ENCODE peak calls at places on chromosomes 2 and 18, in five cellular contexts. G, V, D, Y and X are unnamed samples.

GRCh38 chr2:147756103-147756502 is 88.7 kb upstream of the ACVR2A start:
- DNase-seq in Y (no peak), V (no peak), D (no peak), G (no peak), X (no peak)

GRCh38 chr2:97935719-97936161 is 60.0 kb downstream of the TMEM131 start:
- DNase-seq in D (no peak), Y (no peak), G (peak; percentile 88), V (no peak), X (peak; percentile 78)

GRCh38 chr2:32058130-32058529 is 5.2 kb upstream of the SPAST start:
- DNase-seq in V (no peak), G (peak; percentile 13), Y (no peak), D (no peak), X (peak; percentile 65)

GRCh38 chr2:173749315-173749714 is 215.9 kb downstream of the SP3 start:
- DNase-seq in D (no peak), V (no peak), G (peak; percentile 36), Y (no peak), X (peak; percentile 54)

GRCh38 chr2:162107361-162107901 is 33.4 kb upstream of the DPP4 start:
- DNase-seq in Y (no peak), V (no peak), G (no peak), D (no peak), X (no peak)

GRCh38 chr18:911025-911424 is 6.4 kb downstream of the ADCYAP1 start:
- DNase-seq in V (no peak), G (no peak), D (no peak), Y (no peak), X (no peak)

GRCh38 chr2:113831156-113831555 is 58.7 kb upstream of the ACTR3 start:
- DNase-seq in V (no peak), Y (no peak), G (peak; percentile 64), D (no peak), X (peak; percentile 59)

GRCh38 chr18:9218052-9218451 is 81.5 kb downstream of the ANKRD12 start:
- DNase-seq in D (no peak), G (no peak), Y (no peak), V (no peak), X (peak; percentile 32)

GRCh38 chr2:217294818-217295217 is 435.0 kb upstream of the TNP1 start:
- DNase-seq in Y (no peak), D (no peak), G (no peak), V (no peak), X (no peak)

GRCh38 chr2:41854227-41854626 is 193.6 kb upstream of the PKDCC start:
- DNase-seq in Y (no peak), V (no peak), D (no peak), G (no peak), X (no peak)

GRCh38 chr2:238256594-238257104 is 16.8 kb upstream of the HES6 start:
- DNase-seq in V (peak; percentile 92), G (peak; percentile 55), D (peak; percentile 84), Y (peak; percentile 92), X (peak; percentile 72)

GRCh38 chr18:77990901-77991300 is 741.3 kb downstream of the GALR1 start:
- DNase-seq in V (no peak), Y (no peak), D (no peak), G (no peak), X (no peak)

GRCh38 chr18:62452280-62452824 is 70.5 kb upstream of the ZCCHC2 start:
- DNase-seq in V (no peak), D (no peak), G (peak; percentile 27), Y (no peak), X (no peak)

GRCh38 chr2:95347681-95348608 is 50.8 kb downstream of the KCNIP3 start:
- DNase-seq in Y (no peak), D (no peak), V (peak; percentile 44), G (no peak), X (no peak)

GRCh38 chr2:157848242-157848641 is 27.9 kb downstream of the ACVR1 start:
- DNase-seq in D (no peak), Y (no peak), G (no peak), V (no peak), X (no peak)

GRCh38 chr18:66558773-66559172 is 45.1 kb downstream of the CDH19 start:
- DNase-seq in V (no peak), D (no peak), Y (no peak), G (no peak), X (no peak)

GRCh38 chr2:42047488-42048317 is at the start of gene PKDCC:
- DNase-seq in G (peak; percentile 85), V (peak; percentile 83), Y (peak; percentile 83), D (peak; percentile 73), X (peak; percentile 82)

GRCh38 chr2:70903641-70904340 is 31.9 kb upstream of the ATP6V1B1 start:
- DNase-seq in G (no peak), Y (no peak), V (no peak), D (no peak), X (no peak)

GRCh38 chr2:142300517-142300916 is 169.7 kb upstream of the LRP1B start:
- DNase-seq in G (no peak), V (no peak), Y (no peak), D (no peak), X (no peak)

GRCh38 chr18:49690307-49690706 is 123.0 kb downstream of the ACAA2 start:
- DNase-seq in D (no peak), V (no peak), Y (no peak), G (peak; percentile 85), X (peak; percentile 95)

GRCh38 chr18:58863539-58864145 is 1.0 kb upstream of the ZNF532 start:
- DNase-seq in Y (peak; percentile 44), D (peak; percentile 40), G (no peak), V (peak; percentile 75), X (peak; percentile 60)

GRCh38 chr2:29011650-29012060 is 30.6 kb downstream of the TOGARAM2 start:
- DNase-seq in D (no peak), G (no peak), Y (no peak), V (peak; percentile 92), X (no peak)

GRCh38 chr2:106280224-106280623 is 86.1 kb upstream of the UXS1 start:
- DNase-seq in G (no peak), D (no peak), Y (no peak), V (no peak), X (no peak)

GRCh38 chr2:172556284-172557033 is 569 bp downstream of the PDK1 start:
- DNase-seq in V (peak; percentile 86), Y (peak; percentile 68), D (peak; percentile 48), G (peak; percentile 83), X (peak; percentile 67)

GRCh38 chr2:127887452-127888219 is 1.9 kb upstream of the AMMECR1L start:
- DNase-seq in V (no peak), Y (no peak), D (no peak), G (no peak), X (no peak)

GRCh38 chr18:53380063-53380639 is 844.3 kb downstream of the MBD2 start:
- DNase-seq in D (no peak), G (peak; percentile 36), V (no peak), Y (peak; percentile 6), X (peak; percentile 21)

GRCh38 chr2:9215680-9216079 is 9.1 kb downstream of the ASAP2 start:
- DNase-seq in V (no peak), Y (no peak), G (no peak), D (no peak), X (no peak)

GRCh38 chr2:91442246-91442905 is 2750.9 kb downstream of the RPIA start:
- DNase-seq in Y (no peak), G (no peak), V (peak; percentile 46), D (no peak), X (no peak)

GRCh38 chr18:49238433-49239042 is 221.9 kb downstream of the DYM start:
- DNase-seq in D (no peak), G (peak; percentile 30), Y (peak; percentile 40), V (no peak), X (peak; percentile 56)

GRCh38 chr2:231527955-231528635 is 2.1 kb downstream of the NMUR1 start:
- DNase-seq in V (no peak), G (no peak), D (no peak), Y (no peak), X (no peak)

GRCh38 chr2:24971300-24971549 is 530 bp downstream of the DNAJC27 start:
- DNase-seq in D (no peak), V (no peak), G (no peak), Y (no peak), X (no peak)

GRCh38 chr2:119485336-119486110 is 38.8 kb downstream of the SCTR start:
- DNase-seq in Y (no peak), D (no peak), V (no peak), G (no peak), X (no peak)

GRCh38 chr18:7452331-7452730 is 114.8 kb upstream of the PTPRM start:
- DNase-seq in V (peak; percentile 49), D (no peak), G (peak; percentile 18), Y (peak; percentile 54), X (peak; percentile 49)

GRCh38 chr2:10932345-10933151 is 20.8 kb downstream of the KCNF1 start:
- DNase-seq in G (no peak), V (no peak), Y (peak; percentile 35), D (no peak), X (no peak)

GRCh38 chr2:157789933-157790511 is 86.1 kb downstream of the ACVR1 start:
- DNase-seq in D (no peak), Y (no peak), V (peak; percentile 68), G (no peak), X (no peak)

GRCh38 chr18:23226930-23227728 is 91.8 kb downstream of the CABLES1 start:
- DNase-seq in Y (no peak), V (no peak), G (peak; percentile 80), D (no peak), X (peak; percentile 89)

GRCh38 chr2:239548965-239549595 is 148.3 kb upstream of the HDAC4 start:
- DNase-seq in V (no peak), Y (no peak), G (no peak), D (no peak), X (no peak)

GRCh38 chr2:5164806-5165525 is 527.2 kb upstream of the SOX11 start:
- DNase-seq in Y (no peak), V (no peak), G (peak; percentile 6), D (no peak), X (peak; percentile 80)

GRCh38 chr2:207330912-207331311 is 165.2 kb upstream of the KLF7 start:
- DNase-seq in Y (no peak), G (peak; percentile 96), D (no peak), V (no peak), X (peak; percentile 96)

GRCh38 chr18:30486856-30487255 is 555.7 kb downstream of the DSC3 start:
- DNase-seq in V (no peak), D (no peak), Y (no peak), G (peak; percentile 1), X (no peak)